ENCODE peak calls at places on chromosomes 16 and 17, in four cellular contexts. E is lower lobe of right lung; A is endothelial cell of umbilical vein; L is CD8-positive, alpha-beta T cell. K is an unnamed sample.

GRCh38 chr17:74373838-74374606 is 6.7 kb downstream of the GPR142 start:
- DNase-seq in E (no peak), L (no peak), A (no peak), K (peak; percentile 82)

GRCh38 chr17:62014526-62014925 is 50.6 kb downstream of the MED13 start:
- DNase-seq in L (no peak), A (no peak), E (no peak), K (no peak)

GRCh38 chr16:75591001-75591852 is 25.0 kb downstream of the GABARAPL2 start:
- DNase-seq in L (no peak), E (no peak), A (peak; percentile 52), K (no peak)

GRCh38 chr16:17470871-17471744 is at the start of gene XYLT1:
- DNase-seq in E (no peak), A (no peak), L (peak; percentile 62), K (peak; percentile 66)

GRCh38 chr17:77753246-77753645 is 205.3 kb upstream of the TNRC6C start:
- DNase-seq in E (no peak), A (no peak), L (no peak), K (no peak)

GRCh38 chr17:70138309-70138865 is 30.9 kb upstream of the KCNJ2 start:
- DNase-seq in A (no peak), E (no peak), L (no peak), K (no peak)

GRCh38 chr17:49760909-49761558 is 2.9 kb downstream of the FAM117A start:
- DNase-seq in L (no peak), A (no peak), E (no peak), K (no peak)

GRCh38 chr16:81873221-81873620 is 94.1 kb downstream of the PLCG2 start:
- DNase-seq in A (peak; percentile 35), E (no peak), L (no peak), K (no peak)

GRCh38 chr17:33291248-33292183 is 1.6 kb downstream of the ASIC2 start:
- DNase-seq in L (no peak), E (peak; percentile 46), A (peak; percentile 22), K (peak; percentile 60)

GRCh38 chr17:47978324-47978723 is 7.4 kb downstream of the CDK5RAP3 start:
- DNase-seq in E (no peak), L (peak; percentile 48), A (peak; percentile 48), K (peak; percentile 55)

GRCh38 chr16:27290582-27290981 is 22.0 kb upstream of the NSMCE1 start:
- DNase-seq in E (no peak), A (no peak), L (no peak), K (no peak)

GRCh38 chr16:27291106-27291505 is 22.5 kb upstream of the NSMCE1 start:
- DNase-seq in L (no peak), A (no peak), E (no peak), K (no peak)

GRCh38 chr16:27291722-27292240 is 22.0 kb upstream of the IL4R start:
- DNase-seq in E (no peak), A (no peak), L (no peak), K (no peak)

GRCh38 chr16:27287887-27288286 is 19.3 kb upstream of the NSMCE1 start:
- DNase-seq in A (no peak), L (no peak), E (no peak), K (no peak)

DNA sequence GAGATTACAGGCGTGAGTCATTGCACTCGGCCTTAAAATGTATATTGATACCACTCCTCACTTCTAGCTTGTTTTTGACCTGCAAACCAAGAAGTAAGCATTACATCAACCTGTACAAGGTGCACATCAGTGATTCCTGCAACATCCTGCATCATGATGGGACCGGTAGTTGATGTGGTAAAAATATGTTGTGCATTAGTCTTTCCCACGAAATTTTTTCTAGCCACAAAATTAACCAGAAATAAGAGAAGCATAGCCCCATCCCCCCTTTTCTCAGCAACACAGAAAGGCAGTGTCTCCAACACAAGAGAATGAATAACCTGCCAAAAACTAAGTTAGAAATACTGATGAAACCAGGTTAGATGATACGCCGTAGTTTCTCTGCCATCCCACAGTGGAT is 21.1 kb upstream of the NSMCE1 start:
- DNase-seq in A (no peak), L (no peak), E (no peak), K (no peak)
- H3K4me3 ChIP-seq in A (no peak overlapping the region), L (no peak overlapping the region), E (no peak overlapping the region), K (no peak overlapping the region)

GRCh38 chr16:31142109-31143035 is 6.8 kb upstream of the PRSS8 start:
- DNase-seq in A (peak; percentile 99), E (peak; percentile 100), L (peak; percentile 96), K (peak; percentile 99)
- TF ChIP-seq CTCF in A (peak; percentile 99), E (peak; percentile 89), L (peak; percentile 84), K (peak; percentile 100)

DNA sequence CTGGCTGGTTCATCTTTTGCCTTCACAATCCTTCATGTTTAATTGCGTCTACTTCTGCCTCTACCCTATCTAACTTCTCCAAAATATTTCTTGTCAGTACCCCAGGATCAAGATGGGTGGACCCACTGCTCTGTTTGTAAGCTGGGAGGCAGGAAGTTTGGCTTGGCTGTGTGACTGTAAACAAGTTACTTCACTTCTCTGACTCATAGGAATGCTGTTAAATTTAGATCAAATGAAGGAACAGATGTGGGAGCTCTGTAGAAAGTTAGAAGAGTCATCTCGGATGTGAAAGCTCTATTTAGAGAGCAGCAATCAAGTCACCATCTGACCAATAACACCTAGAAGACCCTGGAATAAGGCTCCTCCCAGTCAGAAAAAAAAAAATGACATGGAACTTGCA is 55.2 kb upstream of the MRTFB start:
- DNase-seq in L (no peak), A (peak; percentile 73), E (peak; percentile 48), K (no peak)
- H3K4me3 ChIP-seq in L (no peak overlapping the region), A (no peak overlapping the region), E (peak overlapping the region; percentile 35), K (peak overlapping the region; percentile 17)

GRCh38 chr16:57938936-57939871 is 31.7 kb downstream of the CNGB1 start:
- DNase-seq in L (no peak), A (peak; percentile 9), E (peak; percentile 83), K (no peak)
- TF ChIP-seq CTCF in L (no peak), A (peak; percentile 7), E (peak; percentile 15), K (no peak)

GRCh38 chr16:23304620-23305019 is 2.5 kb downstream of the SCNN1B start:
- DNase-seq in E (no peak), L (no peak), A (no peak), K (no peak)
- H3K4me3 ChIP-seq in E (no peak overlapping the region), L (no peak overlapping the region), A (no peak overlapping the region), K (no peak overlapping the region)

GRCh38 chr16:24699151-24699723 is 30.2 kb upstream of the TNRC6A start:
- DNase-seq in A (no peak), L (no peak), E (no peak), K (no peak)

GRCh38 chr16:24698314-24698713 is 31.1 kb upstream of the TNRC6A start:
- DNase-seq in E (no peak), A (no peak), L (no peak), K (no peak)

GRCh38 chr16:24696699-24697098 is 32.8 kb upstream of the TNRC6A start:
- DNase-seq in L (no peak), A (no peak), E (no peak), K (no peak)

GRCh38 chr16:24701521-24701951 is 27.9 kb upstream of the TNRC6A start:
- DNase-seq in L (no peak), E (no peak), A (peak; percentile 67), K (no peak)

DNA sequence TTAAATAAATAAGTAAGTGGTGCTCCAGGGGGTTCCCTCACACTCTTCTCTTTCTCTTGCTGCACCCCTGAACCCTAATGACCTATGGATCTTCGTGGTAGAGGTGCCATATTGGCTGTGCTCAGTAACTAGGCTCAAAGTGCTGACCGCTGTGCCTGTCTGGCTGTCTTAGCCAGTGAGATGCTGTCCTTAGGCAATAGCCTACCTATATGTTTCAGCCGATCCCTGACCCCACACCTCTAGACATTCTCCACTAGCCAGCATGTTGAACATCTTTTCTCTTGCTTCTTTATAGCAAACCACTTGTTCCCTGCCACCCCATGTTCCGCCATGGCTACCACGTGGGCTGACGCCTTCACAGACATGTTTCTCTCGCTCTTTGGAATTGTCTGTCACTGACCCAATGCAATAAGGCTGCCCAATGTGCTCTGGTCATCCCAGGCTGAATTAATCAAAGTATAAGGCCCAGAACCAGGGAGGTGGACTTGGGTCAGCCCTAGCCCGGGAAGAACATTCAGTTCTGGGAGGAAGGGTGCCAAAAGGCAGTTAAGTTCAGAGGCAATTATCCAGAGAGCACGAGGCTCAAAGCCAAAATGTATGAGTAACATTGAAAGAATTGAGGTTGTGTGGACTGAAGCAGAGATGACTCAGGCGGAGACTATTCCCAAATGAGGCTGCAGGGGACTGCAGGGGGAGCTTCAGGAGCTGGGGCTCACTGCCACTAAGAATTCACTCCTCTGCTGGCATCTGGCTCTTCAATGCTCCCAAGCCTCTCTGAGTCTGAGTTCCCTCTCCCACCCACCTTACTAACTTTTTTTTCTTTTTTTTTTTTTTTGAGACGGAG is 28.7 kb upstream of the TNRC6A start:
- DNase-seq in A (peak; percentile 94), L (no peak), E (peak; percentile 46), K (no peak)
- TF ChIP-seq CTCF in A (peak; percentile 58), L (no peak), E (peak; percentile 22), K (no peak)

DNA sequence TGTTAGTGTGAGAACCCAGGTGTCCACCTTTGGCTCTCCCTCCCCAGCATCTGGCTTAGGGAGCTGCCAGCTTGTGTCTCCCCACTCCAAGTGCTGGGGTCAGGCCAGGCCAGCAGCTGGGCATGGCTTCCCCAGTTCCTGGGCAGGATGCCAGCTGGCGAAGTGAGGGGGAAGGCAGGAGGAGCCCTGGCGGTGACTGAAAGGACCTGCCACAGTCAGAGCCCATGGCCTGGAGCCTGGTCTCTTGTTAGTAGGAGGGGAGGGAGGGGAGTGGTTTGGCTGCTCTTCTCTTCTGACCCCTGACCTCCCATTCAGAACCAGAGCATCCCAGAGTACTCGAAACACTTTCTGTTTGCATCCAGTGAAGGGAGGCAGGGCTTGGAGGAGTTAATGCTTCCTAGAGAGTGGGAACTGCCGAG is 586 bp downstream of the CHD3 start:
- DNase-seq in A (peak; percentile 93), L (no peak), E (peak; percentile 97), K (peak; percentile 61)
- H3K4me3 ChIP-seq in A (no peak overlapping the region), L (no peak overlapping the region), E (peak overlapping the region; percentile 15), K (no peak overlapping the region)

DNA sequence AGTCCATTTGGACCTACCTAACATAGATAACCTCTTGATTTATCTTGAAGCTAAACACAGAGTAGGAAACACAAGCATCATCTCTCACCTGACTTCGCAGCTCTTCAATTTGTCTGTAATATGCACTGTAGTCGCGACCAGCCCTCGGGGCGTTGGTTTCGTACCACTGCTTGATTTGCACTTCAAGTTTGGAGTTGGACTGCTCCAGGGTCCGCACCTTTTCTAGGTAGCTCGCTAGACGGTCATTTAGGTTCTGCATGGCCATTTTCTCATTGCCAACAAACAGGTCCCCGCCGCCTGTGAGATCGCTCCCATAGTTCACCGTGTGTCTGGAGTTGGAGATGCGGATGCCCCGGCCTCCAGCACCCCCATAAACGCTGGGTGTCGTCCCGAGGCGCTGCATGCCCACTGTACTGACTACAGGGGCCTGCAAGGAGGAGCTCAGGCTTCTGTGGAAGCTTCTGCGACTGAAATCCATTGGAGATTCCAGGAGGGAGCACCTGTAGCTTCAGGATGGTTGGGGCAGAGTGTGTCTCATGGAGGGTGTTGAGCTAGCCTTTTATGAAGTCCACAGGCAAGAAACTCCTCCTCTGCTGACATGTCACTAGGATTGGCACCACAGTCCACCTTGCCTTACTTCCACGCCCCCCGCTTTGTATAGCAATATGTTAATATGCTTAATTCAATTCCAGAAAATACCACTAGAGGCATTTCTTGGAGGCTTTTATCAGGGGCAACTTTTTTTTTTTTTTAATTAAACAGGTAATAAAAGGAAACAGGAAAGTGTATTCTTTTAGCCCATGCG is at the start of gene KRT20:
- DNase-seq in A (no peak), L (no peak), E (no peak), K (peak; percentile 85)
- TF ChIP-seq CTCF in A (no peak), L (no peak), E (no peak), K (no peak)